ENCODE peak calls at places on chromosomes 16 and 17, in six cellular contexts. One of them, this sample, is unnamed.

GRCh38 chr16:67165121-67166034 is 833 bp downstream of the HSF4 start:
- DNase-seq in fibroblast of the aortic adventitia: no peak
- DNase-seq in kidney: no peak
- DNase-seq in CD8-positive, alpha-beta T cell: no peak
- DNase-seq in lower leg skin: no peak
- DNase-seq in A549: no peak
- DNase-seq in this sample: no peak

GRCh38 chr16:85370881-85371651 is 242.1 kb upstream of the GSE1 start:
- DNase-seq in CD8-positive, alpha-beta T cell: no peak
- DNase-seq in kidney: peak
- DNase-seq in lower leg skin: peak
- DNase-seq in fibroblast of the aortic adventitia: peak
- DNase-seq in A549: no peak
- DNase-seq in this sample: no peak

GRCh38 chr17:11511696-11512095 is 86.6 kb upstream of the DNAH9 start:
- DNase-seq in lower leg skin: no peak
- DNase-seq in CD8-positive, alpha-beta T cell: no peak
- DNase-seq in A549: no peak
- DNase-seq in kidney: no peak
- DNase-seq in fibroblast of the aortic adventitia: no peak
- DNase-seq in this sample: no peak

GRCh38 chr17:29674270-29674669 is 51.6 kb upstream of the CORO6 start:
- DNase-seq in A549: no peak
- DNase-seq in fibroblast of the aortic adventitia: no peak
- DNase-seq in kidney: no peak
- DNase-seq in CD8-positive, alpha-beta T cell: no peak
- DNase-seq in lower leg skin: no peak
- DNase-seq in this sample: no peak

GRCh38 chr17:9878361-9878760 is 26.7 kb downstream of the RCVRN start:
- DNase-seq in kidney: no peak
- DNase-seq in A549: no peak
- DNase-seq in CD8-positive, alpha-beta T cell: no peak
- DNase-seq in fibroblast of the aortic adventitia: no peak
- DNase-seq in lower leg skin: no peak
- DNase-seq in this sample: no peak

GRCh38 chr17:65627892-65628622 is 66.6 kb upstream of the AXIN2 start:
- DNase-seq in kidney: no peak
- DNase-seq in lower leg skin: no peak
- DNase-seq in A549: peak
- DNase-seq in CD8-positive, alpha-beta T cell: no peak
- DNase-seq in fibroblast of the aortic adventitia: peak
- DNase-seq in this sample: peak

GRCh38 chr16:81730090-81731051 is 48.7 kb upstream of the PLCG2 start:
- DNase-seq in CD8-positive, alpha-beta T cell: peak
- DNase-seq in kidney: peak
- DNase-seq in lower leg skin: peak
- DNase-seq in A549: peak
- DNase-seq in fibroblast of the aortic adventitia: peak
- DNase-seq in this sample: no peak

GRCh38 chr16:82754716-82755513 is 128.1 kb downstream of the CDH13 start:
- DNase-seq in kidney: no peak
- DNase-seq in A549: no peak
- DNase-seq in fibroblast of the aortic adventitia: no peak
- DNase-seq in CD8-positive, alpha-beta T cell: no peak
- DNase-seq in lower leg skin: no peak
- DNase-seq in this sample: no peak

GRCh38 chr16:58509256-58510096 is 5.8 kb upstream of the SETD6 start:
- DNase-seq in A549: no peak
- DNase-seq in kidney: peak
- DNase-seq in lower leg skin: no peak
- DNase-seq in CD8-positive, alpha-beta T cell: no peak
- DNase-seq in fibroblast of the aortic adventitia: no peak
- DNase-seq in this sample: no peak

GRCh38 chr17:38844261-38844757 is 9.2 kb downstream of the RPL23 start:
- DNase-seq in A549: no peak
- DNase-seq in CD8-positive, alpha-beta T cell: no peak
- DNase-seq in kidney: no peak
- DNase-seq in fibroblast of the aortic adventitia: peak
- DNase-seq in lower leg skin: no peak
- DNase-seq in this sample: no peak

GRCh38 chr17:61814485-61814884 is 48.8 kb downstream of the BRIP1 start:
- DNase-seq in A549: no peak
- DNase-seq in CD8-positive, alpha-beta T cell: no peak
- DNase-seq in kidney: no peak
- DNase-seq in lower leg skin: no peak
- DNase-seq in fibroblast of the aortic adventitia: no peak
- DNase-seq in this sample: no peak

GRCh38 chr17:19978206-19978802 is 676 bp upstream of the AKAP10 start:
- DNase-seq in lower leg skin: no peak
- DNase-seq in CD8-positive, alpha-beta T cell: no peak
- DNase-seq in A549: no peak
- DNase-seq in fibroblast of the aortic adventitia: peak
- DNase-seq in kidney: no peak
- DNase-seq in this sample: no peak

GRCh38 chr17:67260051-67260987 is 15.3 kb upstream of the HELZ start:
- DNase-seq in CD8-positive, alpha-beta T cell: no peak
- DNase-seq in kidney: no peak
- DNase-seq in fibroblast of the aortic adventitia: peak
- DNase-seq in lower leg skin: peak
- DNase-seq in A549: no peak
- DNase-seq in this sample: peak

GRCh38 chr17:57672205-57672632 is 72.9 kb downstream of the CCDC182 start:
- DNase-seq in fibroblast of the aortic adventitia: peak
- DNase-seq in kidney: no peak
- DNase-seq in CD8-positive, alpha-beta T cell: peak
- DNase-seq in A549: no peak
- DNase-seq in lower leg skin: no peak
- DNase-seq in this sample: peak
- TF ChIP-seq CTCF in fibroblast of the aortic adventitia: no peak
- TF ChIP-seq CTCF in kidney: no peak
- TF ChIP-seq CTCF in CD8-positive, alpha-beta T cell: peak
- TF ChIP-seq CTCF in A549: no peak
- TF ChIP-seq CTCF in lower leg skin: no peak
- TF ChIP-seq CTCF in this sample: no peak

GRCh38 chr17:47732399-47733046 is 513 bp upstream of the TBX21 start:
- DNase-seq in A549: no peak
- DNase-seq in lower leg skin: no peak
- DNase-seq in CD8-positive, alpha-beta T cell: no peak
- DNase-seq in fibroblast of the aortic adventitia: no peak
- DNase-seq in kidney: no peak
- DNase-seq in this sample: no peak
- H3K4me3 ChIP-seq in A549: peak
- H3K4me3 ChIP-seq in lower leg skin: no peak
- H3K4me3 ChIP-seq in CD8-positive, alpha-beta T cell: peak
- H3K4me3 ChIP-seq in fibroblast of the aortic adventitia: no peak
- H3K4me3 ChIP-seq in kidney: no peak
- H3K4me3 ChIP-seq in this sample: no peak

DNA sequence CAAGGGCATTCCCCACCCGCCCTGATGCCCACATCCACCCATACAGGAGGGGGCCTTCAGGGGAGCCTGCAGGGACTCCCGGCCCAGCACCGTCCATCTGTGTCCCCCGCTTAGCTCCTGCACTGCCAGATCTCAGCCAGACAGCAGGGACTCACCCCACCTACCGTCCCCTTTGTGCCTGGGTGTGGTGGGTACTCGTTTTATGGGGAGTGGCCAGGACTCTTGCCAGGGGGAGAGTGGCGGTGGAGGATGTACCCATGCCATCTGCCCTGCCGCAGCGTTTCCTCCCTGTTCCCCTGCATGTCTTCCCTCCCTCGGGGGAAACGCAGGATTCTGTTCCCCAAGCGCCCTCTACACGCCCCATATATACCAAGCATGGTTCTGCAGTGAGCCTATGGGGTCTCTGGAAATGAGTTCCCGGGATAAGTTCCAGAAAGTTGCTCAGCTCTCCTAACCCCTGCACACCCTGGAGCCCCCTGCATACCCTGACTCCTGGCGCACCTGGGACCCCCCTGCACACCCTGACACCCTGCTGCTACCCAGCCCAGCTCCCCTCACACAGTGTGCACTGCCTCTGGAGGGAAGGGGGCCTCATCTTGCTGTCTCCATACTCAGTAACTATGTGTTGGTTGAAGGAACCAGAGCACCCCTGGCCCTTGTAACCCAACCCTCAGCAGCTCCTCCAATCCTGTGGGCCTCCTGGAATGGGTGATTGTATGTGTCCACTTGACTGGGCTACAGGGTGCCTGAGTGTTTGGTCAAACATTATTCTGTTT is 4.2 kb upstream of the MAFG start:
- DNase-seq in A549: no peak
- DNase-seq in kidney: no peak
- DNase-seq in fibroblast of the aortic adventitia: no peak
- DNase-seq in lower leg skin: no peak
- DNase-seq in CD8-positive, alpha-beta T cell: no peak
- DNase-seq in this sample: no peak
- TF ChIP-seq CTCF in A549: no peak
- TF ChIP-seq CTCF in kidney: no peak
- TF ChIP-seq CTCF in fibroblast of the aortic adventitia: no peak
- TF ChIP-seq CTCF in lower leg skin: no peak
- TF ChIP-seq CTCF in CD8-positive, alpha-beta T cell: no peak
- TF ChIP-seq CTCF in this sample: no peak

DNA sequence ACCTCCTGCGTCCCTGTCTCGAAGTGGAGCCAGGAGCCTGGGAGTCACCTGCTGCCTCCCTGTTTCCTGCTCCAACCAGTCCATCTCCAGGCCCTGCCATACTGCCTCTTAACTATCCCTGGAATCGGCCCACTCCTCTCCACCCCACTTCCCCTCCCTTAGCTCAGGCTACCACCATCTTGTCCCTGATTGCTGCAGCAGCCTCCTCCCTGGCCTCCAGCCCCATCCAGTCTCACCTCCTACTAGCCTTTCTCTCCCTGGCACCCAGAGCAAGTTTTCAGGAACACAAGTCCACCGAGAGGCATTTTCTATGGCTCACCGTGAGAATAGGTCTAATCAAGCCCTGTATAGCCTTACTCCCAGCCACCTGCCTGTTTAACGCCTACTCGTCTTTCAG is 865 bp upstream of the CAMKK1 start:
- DNase-seq in A549: no peak
- DNase-seq in fibroblast of the aortic adventitia: no peak
- DNase-seq in lower leg skin: no peak
- DNase-seq in CD8-positive, alpha-beta T cell: no peak
- DNase-seq in kidney: no peak
- DNase-seq in this sample: no peak
- H3K4me3 ChIP-seq in A549: peak
- H3K4me3 ChIP-seq in fibroblast of the aortic adventitia: no peak
- H3K4me3 ChIP-seq in lower leg skin: no peak
- H3K4me3 ChIP-seq in CD8-positive, alpha-beta T cell: peak
- H3K4me3 ChIP-seq in kidney: peak
- H3K4me3 ChIP-seq in this sample: no peak

GRCh38 chr16:89946515-89946914 is 2.0 kb upstream of the DEF8 start:
- DNase-seq in lower leg skin: no peak
- DNase-seq in kidney: no peak
- DNase-seq in A549: no peak
- DNase-seq in fibroblast of the aortic adventitia: no peak
- DNase-seq in CD8-positive, alpha-beta T cell: no peak
- DNase-seq in this sample: no peak

GRCh38 chr16:89944773-89945172 is 3.8 kb upstream of the DEF8 start:
- DNase-seq in lower leg skin: no peak
- DNase-seq in fibroblast of the aortic adventitia: no peak
- DNase-seq in A549: no peak
- DNase-seq in kidney: no peak
- DNase-seq in CD8-positive, alpha-beta T cell: no peak
- DNase-seq in this sample: no peak

GRCh38 chr16:89949756-89950155 is 1.2 kb downstream of the DEF8 start:
- DNase-seq in lower leg skin: no peak
- DNase-seq in kidney: no peak
- DNase-seq in CD8-positive, alpha-beta T cell: no peak
- DNase-seq in A549: no peak
- DNase-seq in fibroblast of the aortic adventitia: no peak
- DNase-seq in this sample: no peak

GRCh38 chr16:89949121-89949742 is 677 bp downstream of the DEF8 start:
- DNase-seq in lower leg skin: no peak
- DNase-seq in fibroblast of the aortic adventitia: no peak
- DNase-seq in A549: no peak
- DNase-seq in CD8-positive, alpha-beta T cell: no peak
- DNase-seq in kidney: no peak
- DNase-seq in this sample: no peak

GRCh38 chr16:89945654-89946053 is 2.9 kb upstream of the DEF8 start:
- DNase-seq in fibroblast of the aortic adventitia: no peak
- DNase-seq in A549: no peak
- DNase-seq in lower leg skin: no peak
- DNase-seq in CD8-positive, alpha-beta T cell: no peak
- DNase-seq in kidney: no peak
- DNase-seq in this sample: no peak
- TF ChIP-seq CTCF in fibroblast of the aortic adventitia: no peak
- TF ChIP-seq CTCF in A549: no peak
- TF ChIP-seq CTCF in lower leg skin: no peak
- TF ChIP-seq CTCF in CD8-positive, alpha-beta T cell: no peak
- TF ChIP-seq CTCF in kidney: no peak
- TF ChIP-seq CTCF in this sample: no peak

GRCh38 chr16:12062343-12063003 is 85.9 kb downstream of the SNX29 start:
- DNase-seq in CD8-positive, alpha-beta T cell: no peak
- DNase-seq in fibroblast of the aortic adventitia: peak
- DNase-seq in kidney: peak
- DNase-seq in A549: no peak
- DNase-seq in lower leg skin: peak
- DNase-seq in this sample: peak
- H3K4me3 ChIP-seq in CD8-positive, alpha-beta T cell: no peak
- H3K4me3 ChIP-seq in fibroblast of the aortic adventitia: no peak
- H3K4me3 ChIP-seq in kidney: no peak
- H3K4me3 ChIP-seq in A549: no peak
- H3K4me3 ChIP-seq in lower leg skin: no peak
- H3K4me3 ChIP-seq in this sample: no peak

GRCh38 chr16:79047337-79047736 is 553.2 kb downstream of the MAF start:
- DNase-seq in lower leg skin: no peak
- DNase-seq in A549: peak
- DNase-seq in fibroblast of the aortic adventitia: no peak
- DNase-seq in CD8-positive, alpha-beta T cell: no peak
- DNase-seq in kidney: no peak
- DNase-seq in this sample: no peak
- TF ChIP-seq CTCF in lower leg skin: no peak
- TF ChIP-seq CTCF in A549: peak
- TF ChIP-seq CTCF in fibroblast of the aortic adventitia: peak
- TF ChIP-seq CTCF in CD8-positive, alpha-beta T cell: no peak
- TF ChIP-seq CTCF in kidney: peak
- TF ChIP-seq CTCF in this sample: no peak

GRCh38 chr16:14180431-14181059 is 109.4 kb downstream of the MRTFB start:
- DNase-seq in lower leg skin: no peak
- DNase-seq in CD8-positive, alpha-beta T cell: no peak
- DNase-seq in A549: no peak
- DNase-seq in kidney: no peak
- DNase-seq in fibroblast of the aortic adventitia: no peak
- DNase-seq in this sample: no peak
- H3K4me3 ChIP-seq in lower leg skin: no peak
- H3K4me3 ChIP-seq in CD8-positive, alpha-beta T cell: no peak
- H3K4me3 ChIP-seq in A549: no peak
- H3K4me3 ChIP-seq in kidney: no peak
- H3K4me3 ChIP-seq in fibroblast of the aortic adventitia: no peak
- H3K4me3 ChIP-seq in this sample: no peak

GRCh38 chr16:72689851-72690250 is 358.1 kb downstream of the ZFHX3 start:
- DNase-seq in A549: no peak
- DNase-seq in kidney: no peak
- DNase-seq in fibroblast of the aortic adventitia: peak
- DNase-seq in CD8-positive, alpha-beta T cell: no peak
- DNase-seq in lower leg skin: no peak
- DNase-seq in this sample: no peak
- TF ChIP-seq CTCF in A549: no peak
- TF ChIP-seq CTCF in kidney: no peak
- TF ChIP-seq CTCF in fibroblast of the aortic adventitia: peak
- TF ChIP-seq CTCF in CD8-positive, alpha-beta T cell: no peak
- TF ChIP-seq CTCF in lower leg skin: no peak
- TF ChIP-seq CTCF in this sample: no peak

This sample was measured in AG09309.